ENCODE peak calls at places on chromosomes 7 and 10, in five cellular contexts. One of them, this sample, is unnamed.

GRCh38 chr7:158531661-158532060 is 56.0 kb downstream of the PTPRN2 start:
- DNase-seq in fibroblast of lung: no peak
- DNase-seq in astrocyte of the spinal cord: no peak
- DNase-seq in heart left ventricle: no peak
- DNase-seq in ascending aorta: no peak
- DNase-seq in this sample: no peak

GRCh38 chr7:127976056-127976455 is 55.2 kb downstream of the LRRC4 start:
- DNase-seq in astrocyte of the spinal cord: peak
- DNase-seq in heart left ventricle: no peak
- DNase-seq in ascending aorta: no peak
- DNase-seq in fibroblast of lung: peak
- DNase-seq in this sample: peak

GRCh38 chr10:13708256-13708990 is 121.7 kb downstream of the PRPF18 start:
- DNase-seq in ascending aorta: no peak
- DNase-seq in astrocyte of the spinal cord: peak
- DNase-seq in heart left ventricle: no peak
- DNase-seq in fibroblast of lung: peak
- DNase-seq in this sample: no peak

GRCh38 chr10:69893271-69893900 is 91.7 kb downstream of the COL13A1 start:
- DNase-seq in fibroblast of lung: no peak
- DNase-seq in astrocyte of the spinal cord: no peak
- DNase-seq in heart left ventricle: no peak
- DNase-seq in ascending aorta: no peak
- DNase-seq in this sample: no peak

GRCh38 chr10:101933976-101934375 is 90.4 kb upstream of the KCNIP2 start:
- DNase-seq in ascending aorta: no peak
- DNase-seq in astrocyte of the spinal cord: no peak
- DNase-seq in heart left ventricle: no peak
- DNase-seq in fibroblast of lung: no peak
- DNase-seq in this sample: no peak

GRCh38 chr7:45259966-45260646 is 102.5 kb downstream of the RAMP3 start:
- DNase-seq in ascending aorta: no peak
- DNase-seq in heart left ventricle: peak
- DNase-seq in fibroblast of lung: peak
- DNase-seq in astrocyte of the spinal cord: no peak
- DNase-seq in this sample: peak

GRCh38 chr10:90162464-90162863 is 461.1 kb downstream of the KIF20B start:
- DNase-seq in ascending aorta: no peak
- DNase-seq in astrocyte of the spinal cord: peak
- DNase-seq in fibroblast of lung: peak
- DNase-seq in heart left ventricle: no peak
- DNase-seq in this sample: no peak

GRCh38 chr10:105464961-105465360 is 823.9 kb downstream of the SORCS3 start:
- DNase-seq in heart left ventricle: no peak
- DNase-seq in ascending aorta: no peak
- DNase-seq in astrocyte of the spinal cord: no peak
- DNase-seq in fibroblast of lung: no peak
- DNase-seq in this sample: no peak

GRCh38 chr10:124616836-124617130 is 127.4 kb downstream of the FAM53B start:
- DNase-seq in fibroblast of lung: no peak
- DNase-seq in heart left ventricle: no peak
- DNase-seq in ascending aorta: no peak
- DNase-seq in astrocyte of the spinal cord: no peak
- DNase-seq in this sample: no peak

GRCh38 chr10:119725550-119726290 is at the start of gene INPP5F:
- DNase-seq in ascending aorta: peak
- DNase-seq in heart left ventricle: peak
- DNase-seq in fibroblast of lung: peak
- DNase-seq in astrocyte of the spinal cord: peak
- DNase-seq in this sample: peak
- TF ChIP-seq CTCF in ascending aorta: peak
- TF ChIP-seq CTCF in heart left ventricle: peak
- TF ChIP-seq CTCF in fibroblast of lung: peak
- TF ChIP-seq CTCF in astrocyte of the spinal cord: peak
- TF ChIP-seq CTCF in this sample: peak

DNA sequence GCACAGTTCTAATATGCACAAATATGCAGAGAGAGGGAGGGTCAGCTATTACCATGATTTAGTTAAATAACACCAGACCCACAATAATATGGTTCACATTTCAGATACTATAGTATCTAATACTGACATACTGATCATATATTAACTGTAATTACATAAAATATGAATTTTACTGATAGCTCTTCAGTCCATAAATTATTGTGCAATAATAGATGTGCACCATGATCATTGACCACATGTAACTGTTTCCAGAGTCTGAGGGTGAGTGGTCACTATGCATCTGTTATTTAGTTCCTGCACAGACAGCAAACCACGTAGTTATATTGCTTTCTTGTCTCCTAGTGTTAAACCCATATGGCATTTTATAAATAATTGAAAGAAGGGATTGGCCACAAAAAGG is 29.3 kb downstream of the PPP1R17 start:
- DNase-seq in astrocyte of the spinal cord: no peak
- DNase-seq in heart left ventricle: no peak
- DNase-seq in fibroblast of lung: no peak
- DNase-seq in ascending aorta: no peak
- DNase-seq in this sample: no peak
- TF ChIP-seq CTCF in astrocyte of the spinal cord: no peak
- TF ChIP-seq CTCF in heart left ventricle: no peak
- TF ChIP-seq CTCF in fibroblast of lung: no peak
- TF ChIP-seq CTCF in ascending aorta: no peak
- TF ChIP-seq CTCF in this sample: no peak

GRCh38 chr7:12444785-12445184 is 41.1 kb upstream of the VWDE start:
- DNase-seq in heart left ventricle: no peak
- DNase-seq in ascending aorta: no peak
- DNase-seq in fibroblast of lung: no peak
- DNase-seq in astrocyte of the spinal cord: no peak
- DNase-seq in this sample: no peak
- TF ChIP-seq CTCF in heart left ventricle: no peak
- TF ChIP-seq CTCF in ascending aorta: no peak
- TF ChIP-seq CTCF in fibroblast of lung: no peak
- TF ChIP-seq CTCF in astrocyte of the spinal cord: no peak
- TF ChIP-seq CTCF in this sample: no peak

GRCh38 chr10:122311051-122311410 is 39.9 kb downstream of the BTBD16 start:
- DNase-seq in heart left ventricle: no peak
- DNase-seq in fibroblast of lung: no peak
- DNase-seq in astrocyte of the spinal cord: no peak
- DNase-seq in ascending aorta: no peak
- DNase-seq in this sample: no peak
- TF ChIP-seq CTCF in heart left ventricle: no peak
- TF ChIP-seq CTCF in fibroblast of lung: no peak
- TF ChIP-seq CTCF in astrocyte of the spinal cord: no peak
- TF ChIP-seq CTCF in ascending aorta: no peak
- TF ChIP-seq CTCF in this sample: no peak

DNA sequence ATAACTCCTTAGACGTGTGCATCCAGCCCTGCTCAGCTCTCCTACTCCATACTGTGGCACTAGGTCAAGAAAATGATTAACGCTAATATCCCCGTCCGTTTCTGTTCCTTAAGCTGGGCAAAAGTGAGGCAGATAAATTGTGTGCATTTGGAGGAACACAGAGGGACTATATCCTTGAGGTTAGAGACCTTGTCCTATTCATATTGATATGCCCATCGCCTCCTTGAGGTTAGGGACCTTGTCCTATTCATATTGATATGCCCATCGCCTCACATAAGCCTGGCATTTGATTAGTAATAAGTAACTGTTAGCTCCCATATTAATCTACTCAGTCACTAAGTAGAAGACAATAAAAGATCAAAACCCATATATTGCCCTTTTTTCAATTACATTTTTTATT is 12.9 kb upstream of the TAX1BP1 start:
- DNase-seq in fibroblast of lung: no peak
- DNase-seq in heart left ventricle: no peak
- DNase-seq in ascending aorta: no peak
- DNase-seq in astrocyte of the spinal cord: no peak
- DNase-seq in this sample: no peak
- TF ChIP-seq CTCF in fibroblast of lung: no peak
- TF ChIP-seq CTCF in heart left ventricle: no peak
- TF ChIP-seq CTCF in ascending aorta: no peak
- TF ChIP-seq CTCF in astrocyte of the spinal cord: no peak
- TF ChIP-seq CTCF in this sample: no peak

GRCh38 chr7:18693826-18694225 is 198.3 kb downstream of the HDAC9 start:
- DNase-seq in heart left ventricle: no peak
- DNase-seq in fibroblast of lung: no peak
- DNase-seq in astrocyte of the spinal cord: no peak
- DNase-seq in ascending aorta: no peak
- DNase-seq in this sample: no peak

GRCh38 chr7:18693401-18693800 is 197.9 kb downstream of the HDAC9 start:
- DNase-seq in astrocyte of the spinal cord: peak
- DNase-seq in heart left ventricle: no peak
- DNase-seq in fibroblast of lung: peak
- DNase-seq in ascending aorta: no peak
- DNase-seq in this sample: peak

GRCh38 chr7:18694484-18694883 is 198.9 kb downstream of the HDAC9 start:
- DNase-seq in astrocyte of the spinal cord: no peak
- DNase-seq in fibroblast of lung: no peak
- DNase-seq in heart left ventricle: no peak
- DNase-seq in ascending aorta: no peak
- DNase-seq in this sample: no peak

GRCh38 chr7:18698258-18698734 is 202.7 kb downstream of the HDAC9 start:
- DNase-seq in ascending aorta: no peak
- DNase-seq in heart left ventricle: no peak
- DNase-seq in astrocyte of the spinal cord: no peak
- DNase-seq in fibroblast of lung: no peak
- DNase-seq in this sample: no peak

GRCh38 chr7:18694911-18695310 is 199.4 kb downstream of the HDAC9 start:
- DNase-seq in heart left ventricle: no peak
- DNase-seq in fibroblast of lung: no peak
- DNase-seq in ascending aorta: no peak
- DNase-seq in astrocyte of the spinal cord: no peak
- DNase-seq in this sample: no peak
- TF ChIP-seq CTCF in heart left ventricle: no peak
- TF ChIP-seq CTCF in fibroblast of lung: no peak
- TF ChIP-seq CTCF in ascending aorta: no peak
- TF ChIP-seq CTCF in astrocyte of the spinal cord: no peak
- TF ChIP-seq CTCF in this sample: no peak

DNA sequence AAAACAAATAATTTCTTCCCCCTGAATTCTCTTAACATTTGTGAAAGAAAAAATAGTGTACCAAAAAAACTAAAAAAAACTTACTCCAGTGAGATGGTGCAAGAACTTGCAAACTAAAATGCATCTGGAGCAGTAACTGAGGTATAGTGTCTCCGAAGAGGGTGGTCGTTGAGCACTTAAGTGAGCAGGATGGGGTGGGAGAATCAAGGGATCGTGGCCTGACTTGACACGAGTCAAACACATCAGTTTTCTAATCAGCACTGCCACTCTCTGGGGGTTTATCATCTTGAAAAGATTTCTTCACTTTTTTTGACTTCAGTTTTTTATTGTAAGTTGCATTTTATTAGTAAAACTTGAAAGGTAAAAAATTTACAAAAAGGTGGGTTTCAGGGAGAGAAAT is 2.5 kb downstream of the ZNF273 start:
- DNase-seq in fibroblast of lung: no peak
- DNase-seq in ascending aorta: no peak
- DNase-seq in astrocyte of the spinal cord: no peak
- DNase-seq in heart left ventricle: no peak
- DNase-seq in this sample: no peak
- TF ChIP-seq CTCF in fibroblast of lung: no peak
- TF ChIP-seq CTCF in ascending aorta: no peak
- TF ChIP-seq CTCF in astrocyte of the spinal cord: no peak
- TF ChIP-seq CTCF in heart left ventricle: no peak
- TF ChIP-seq CTCF in this sample: no peak